ENCODE peak calls at places on chromosomes 2 and 18, in seven cellular contexts. D, A, Y, B, Q, G and V are unnamed samples. For H3K36me3, the result is how much of the 10 kb centered on the place peaks cover.

GRCh38 chr18:42413870-42414269 is 458.8 kb downstream of the PIK3C3 start:
- DNase-seq in D (no peak), A (no peak), Y (no peak), B (peak), Q (no peak), G (no peak), V (no peak)

GRCh38 chr2:44097322-44097907 is 71.3 kb upstream of the PPM1B start:
- DNase-seq in D (no peak), A (no peak), Y (no peak), B (no peak), Q (no peak), G (no peak), V (no peak)

GRCh38 chr2:222942977-222943376 is 82.1 kb downstream of the ACSL3 start:
- DNase-seq in D (no peak), A (no peak), Y (no peak), B (no peak), Q (no peak), G (no peak), V (no peak)

GRCh38 chr2:202337133-202337532 is 39.0 kb upstream of the BMPR2 start:
- DNase-seq in D (no peak), A (no peak), Y (no peak), B (peak), Q (no peak), G (no peak), V (no peak)

GRCh38 chr2:29848566-29849310 is 72.6 kb downstream of the ALK start:
- DNase-seq in D (no peak), A (no peak), Y (no peak), B (no peak), Q (no peak), G (no peak), V (no peak)

GRCh38 chr2:195515551-195515950 is 141.5 kb upstream of the SLC39A10 start:
- DNase-seq in D (no peak), A (no peak), Y (no peak), B (no peak), Q (no peak), G (no peak), V (no peak)

GRCh38 chr2:239368906-239369584 is 31.8 kb downstream of the HDAC4 start:
- DNase-seq in D (no peak), A (peak), Y (no peak), B (no peak), Q (no peak), G (no peak), V (peak)

GRCh38 chr2:85893428-85894258 is 4.9 kb upstream of the ST3GAL5 start:
- DNase-seq in D (no peak), A (no peak), Y (no peak), B (peak), Q (no peak), G (peak), V (no peak)

GRCh38 chr2:81324046-81324445 is 1019.5 kb upstream of the LRRTM1 start:
- DNase-seq in D (no peak), A (peak), Y (no peak), B (no peak), Q (no peak), G (no peak), V (no peak)

GRCh38 chr2:66587216-66587615 is 152.3 kb downstream of the MEIS1 start:
- DNase-seq in D (peak), A (peak), Y (no peak), B (peak), Q (no peak), G (peak), V (no peak)

GRCh38 chr2:61419129-61419528 is 51.8 kb downstream of the USP34 start:
- DNase-seq in D (no peak), A (peak), Y (no peak), B (peak), Q (no peak), G (no peak), V (no peak)

GRCh38 chr2:18402-19271 is 27.7 kb downstream of the FAM110C start:
- DNase-seq in D (no peak), A (no peak), Y (no peak), B (no peak), Q (peak), G (no peak), V (no peak)

GRCh38 chr2:203569677-203570316 is 34.7 kb upstream of the RAPH1 start:
- DNase-seq in D (no peak), A (no peak), Y (no peak), B (no peak), Q (no peak), G (no peak), V (no peak)

GRCh38 chr2:175062787-175063585 is 57.8 kb upstream of the CHN1 start:
- DNase-seq in D (no peak), A (peak), Y (no peak), B (no peak), Q (no peak), G (peak), V (no peak)

GRCh38 chr2:109304731-109305470 is 175.9 kb downstream of the SH3RF3 start:
- DNase-seq in D (no peak), A (no peak), Y (no peak), B (no peak), Q (no peak), G (no peak), V (no peak)

GRCh38 chr18:13446024-13446423 is 227.5 kb downstream of the LDLRAD4 start:
- DNase-seq in D (no peak), A (no peak), Y (no peak), B (no peak), Q (no peak), G (no peak), V (no peak)

GRCh38 chr18:33708876-33709275 is 130.9 kb downstream of the ASXL3 start:
- DNase-seq in D (no peak), A (no peak), Y (no peak), B (no peak), Q (no peak), G (no peak), V (no peak)

GRCh38 chr2:64918220-64918886 is 70.8 kb upstream of the SLC1A4 start:
- DNase-seq in D (no peak), A (no peak), Y (no peak), B (no peak), Q (no peak), G (no peak), V (no peak)

GRCh38 chr2:25514043-25514627 is 159.2 kb downstream of the DTNB start:
- DNase-seq in D (no peak), A (no peak), Y (no peak), B (no peak), Q (no peak), G (no peak), V (peak)

GRCh38 chr2:184006998-184007397 is 591.3 kb upstream of the ZNF804A start:
- DNase-seq in D (peak), A (no peak), Y (peak), B (no peak), Q (no peak), G (no peak), V (no peak)

GRCh38 chr2:209340522-209340921 is 83.3 kb upstream of the MAP2 start:
- DNase-seq in D (no peak), A (no peak), Y (no peak), B (no peak), Q (no peak), G (peak), V (no peak)

GRCh38 chr2:113178891-113179290 is 5.1 kb downstream of the PSD4 start:
- DNase-seq in D (no peak), A (no peak), Y (no peak), B (no peak), Q (no peak), G (no peak), V (no peak)

GRCh38 chr18:32889620-32890593 is 117.1 kb upstream of the KLHL14 start:
- DNase-seq in D (no peak), A (no peak), Y (no peak), B (no peak), Q (no peak), G (no peak), V (no peak)

GRCh38 chr2:112542974-112543760 is 902 bp downstream of the POLR1B start:
- DNase-seq in D (no peak), A (peak), Y (peak), B (peak), Q (peak), G (peak), V (no peak)

GRCh38 chr2:180728928-180729559 is 251.4 kb upstream of the UBE2E3 start:
- DNase-seq in D (no peak), A (no peak), Y (no peak), B (peak), Q (no peak), G (peak), V (no peak)

GRCh38 chr2:104861295-104862060 is 7.6 kb downstream of the POU3F3 start:
- DNase-seq in D (no peak), A (no peak), Y (no peak), B (no peak), Q (no peak), G (no peak), V (no peak)

GRCh38 chr2:47486858-47487497 is 84.0 kb downstream of the MSH2 start:
- DNase-seq in D (no peak), A (peak), Y (no peak), B (peak), Q (no peak), G (no peak), V (peak)

GRCh38 chr18:3321133-3321812 is 59.3 kb downstream of the MYL12B start:
- DNase-seq in D (no peak), A (peak), Y (no peak), B (peak), Q (peak), G (peak), V (no peak)

GRCh38 chr18:57444301-57444759 is 9.2 kb downstream of the ONECUT2 start:
- DNase-seq in D (no peak), A (no peak), Y (no peak), B (no peak), Q (no peak), G (no peak), V (no peak)

GRCh38 chr2:234111523-234111922 is 61.0 kb downstream of the SPP2 start:
- DNase-seq in D (no peak), A (no peak), Y (no peak), B (peak), Q (no peak), G (peak), V (no peak)

GRCh38 chr2:181106789-181107418 is 126.5 kb downstream of the UBE2E3 start:
- DNase-seq in D (no peak), A (no peak), Y (no peak), B (peak), Q (no peak), G (peak), V (peak)

GRCh38 chr18:10878703-10879102 is 270.7 kb downstream of the PIEZO2 start:
- DNase-seq in D (peak), A (peak), Y (no peak), B (no peak), Q (no peak), G (no peak), V (peak)

GRCh38 chr18:79315589-79315988 is 80.1 kb upstream of the NFATC1 start:
- DNase-seq in D (no peak), A (no peak), Y (no peak), B (no peak), Q (no peak), G (no peak), V (no peak)

GRCh38 chr2:3480352-3481010 is 38.9 kb downstream of the ADI1 start:
- DNase-seq in D (peak), A (peak), Y (peak), B (no peak), Q (no peak), G (no peak), V (no peak)

GRCh38 chr2:207902822-207903221 is 122.5 kb downstream of the PLEKHM3 start:
- DNase-seq in D (no peak), A (no peak), Y (no peak), B (peak), Q (no peak), G (no peak), V (no peak)

GRCh38 chr2:172101008-172101706 is 1.5 kb downstream of the DLX2 start:
- DNase-seq in D (no peak), A (no peak), Y (no peak), B (no peak), Q (peak), G (no peak), V (no peak)

GRCh38 chr2:239164281-239164871 is 236.4 kb downstream of the HDAC4 start:
- DNase-seq in D (no peak), A (no peak), Y (no peak), B (peak), Q (no peak), G (no peak), V (no peak)

GRCh38 chr2:231387904-231388724 is 7.4 kb upstream of the B3GNT7 start:
- DNase-seq in D (no peak), A (no peak), Y (no peak), B (peak), Q (peak), G (peak), V (no peak)

DNA sequence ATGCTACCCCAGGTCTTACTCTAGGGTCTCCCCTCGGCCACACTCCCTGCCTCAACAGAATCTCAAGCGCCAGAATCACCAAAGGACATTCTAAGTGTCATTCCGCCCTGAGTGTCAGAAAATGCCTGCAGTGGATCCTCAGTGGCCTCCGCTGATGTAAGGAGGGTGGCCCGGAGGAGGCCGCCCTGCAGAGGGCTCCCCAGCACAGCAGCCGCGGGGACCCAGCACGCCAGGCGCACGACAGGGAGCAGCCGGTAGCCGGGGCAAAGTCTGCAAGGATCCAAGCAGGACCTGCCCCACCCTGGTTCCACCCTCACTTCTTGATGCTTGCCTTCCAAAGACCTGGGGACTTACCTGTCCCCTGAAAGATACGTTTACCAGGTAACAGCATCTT is 54.2 kb upstream of the ID2 start:
- DNase-seq in D (no peak), A (no peak), Y (peak), B (no peak), Q (no peak), G (no peak), V (no peak)
- TF ChIP-seq CTCF in D (no peak), A (peak), Y (peak), B (no peak), Q (no peak), G (no peak), V (no peak)

GRCh38 chr2:240727913-240728312 is 36.2 kb downstream of the AQP12A start:
- DNase-seq in D (no peak), A (no peak), Y (no peak), B (no peak), Q (no peak), G (no peak), V (no peak)
- H3K36me3 ChIP-seq in D (under half), A (under half), Y (under half), B (under half), Q (under half), G (under half), V (under half)

DNA sequence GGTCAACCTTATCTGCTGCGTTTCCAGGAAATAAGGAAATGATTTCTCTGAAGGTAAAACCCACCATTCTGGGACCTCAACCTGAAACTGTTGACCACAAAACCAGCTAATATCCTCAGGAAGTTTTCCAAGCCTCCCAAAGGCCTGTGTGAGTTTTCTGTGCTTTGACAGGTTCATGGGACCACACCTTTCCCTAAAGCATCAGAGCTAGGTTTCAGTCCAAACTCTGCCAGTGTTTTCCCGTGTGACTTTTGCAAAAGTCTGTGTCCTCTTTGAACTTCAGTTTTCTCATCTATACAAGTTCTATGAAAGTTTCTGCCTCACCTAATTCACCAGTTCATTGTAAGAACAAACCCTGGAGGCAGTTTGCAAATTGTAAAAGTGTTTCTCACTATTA is 39.8 kb downstream of the VSNL1 start:
- DNase-seq in D (no peak), A (no peak), Y (peak), B (no peak), Q (no peak), G (peak), V (no peak)
- H3K4me3 ChIP-seq in D (no peak), A (no peak), Y (no peak), B (no peak), Q (no peak), G (peak), V (no peak)

GRCh38 chr2:160022162-160022561 is 40.3 kb downstream of the PLA2R1 start:
- DNase-seq in D (no peak), A (peak), Y (no peak), B (no peak), Q (no peak), G (no peak), V (no peak)
- TF ChIP-seq CTCF in D (no peak), A (peak), Y (no peak), B (peak), Q (peak), G (peak), V (peak)

GRCh38 chr18:45938488-45938935 is 28.6 kb downstream of the EPG5 start:
- DNase-seq in D (no peak), A (no peak), Y (no peak), B (no peak), Q (no peak), G (no peak), V (no peak)
- H3K36me3 ChIP-seq in D (under half), A (under half), Y (under half), B (under half), Q (half or more), G (under half), V (under half)

DNA sequence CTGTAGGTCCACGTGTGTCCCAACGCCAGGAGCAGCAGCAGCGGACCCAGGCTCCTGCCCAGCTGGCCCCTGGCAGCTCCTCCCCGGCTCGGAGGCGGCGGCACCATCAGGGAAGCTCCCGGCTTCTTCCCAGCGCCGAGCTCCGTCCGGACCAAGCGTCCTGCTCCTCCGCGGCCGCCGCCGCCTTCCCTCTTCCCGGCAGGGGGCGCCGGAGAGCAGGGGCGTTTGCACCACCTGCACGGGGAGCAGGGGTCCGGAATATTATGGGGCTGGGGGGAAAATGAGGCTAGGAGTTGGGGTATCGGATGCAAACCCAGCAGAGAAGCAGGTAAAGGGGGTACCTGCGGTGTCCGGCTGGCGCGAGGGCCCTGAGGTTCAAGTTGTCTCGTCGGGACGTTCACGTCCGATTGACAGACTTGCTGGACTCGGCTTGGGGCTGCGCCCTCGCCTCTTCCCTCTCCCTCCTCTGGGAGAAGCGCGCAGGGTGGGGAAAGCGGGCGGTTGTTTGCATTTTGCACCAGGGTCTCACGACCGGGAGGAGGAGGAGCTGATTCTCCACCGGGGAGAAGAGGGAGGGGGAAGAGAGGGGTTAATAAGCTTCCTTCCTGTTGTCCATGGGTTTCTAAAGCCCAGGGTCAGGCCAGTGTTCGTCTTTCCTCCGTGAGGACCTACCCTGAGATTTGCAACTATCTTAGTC is at the start of gene CCBE1:
- DNase-seq in D (peak), A (no peak), Y (peak), B (peak), Q (peak), G (peak), V (peak)
- H3K4me3 ChIP-seq in D (peak), A (no peak), Y (peak), B (peak), Q (peak), G (peak), V (peak)